ENCODE peak calls at places on chromosomes 5 and 9, in nine cellular contexts. N is spleen; R is HCT116; D is IMR-90; L is CD8-positive, alpha-beta T cell; B is prostate gland; A is AG10803; C is psoas muscle; W is kidney. H is an unnamed sample.

GRCh38 chr9:121557581-121558422 is 58.2 kb upstream of the GGTA1 start:
- DNase-seq in D (peak; percentile 92), W (peak; percentile 91), A (peak; percentile 91), C (peak; percentile 79), B (peak; percentile 42), R (no peak), L (no peak), N (peak; percentile 85), H (peak; percentile 90)

GRCh38 chr5:96963267-96963666 is 27.4 kb downstream of the LNPEP start:
- DNase-seq in A (peak; percentile 79), W (peak; percentile 66), N (no peak), L (no peak), R (no peak), C (peak; percentile 51), B (no peak), D (peak; percentile 82), H (peak; percentile 12)

GRCh38 chr5:123964916-123965315 is 452.9 kb downstream of the CSNK1G3 start:
- DNase-seq in C (no peak), B (no peak), N (no peak), W (no peak), A (peak; percentile 32), R (no peak), D (no peak), L (no peak), H (no peak)

GRCh38 chr5:15383469-15383868 is 116.5 kb upstream of the FBXL7 start:
- DNase-seq in W (no peak), D (peak; percentile 28), N (no peak), L (no peak), R (no peak), A (peak; percentile 27), B (no peak), C (no peak), H (no peak)

GRCh38 chr5:75951158-75951557 is 132.0 kb upstream of the SV2C start:
- DNase-seq in W (no peak), B (no peak), L (no peak), N (no peak), A (no peak), R (no peak), D (no peak), C (no peak), H (no peak)

GRCh38 chr5:180467028-180467427 is 27.2 kb upstream of the CNOT6 start:
- DNase-seq in C (peak; percentile 30), W (peak; percentile 88), N (peak; percentile 77), L (no peak), B (no peak), A (peak; percentile 35), R (no peak), D (no peak), H (no peak)

GRCh38 chr9:125591245-125591644 is 115.8 kb downstream of the MAPKAP1 start:
- DNase-seq in R (no peak), D (no peak), C (no peak), W (no peak), A (no peak), L (no peak), N (no peak), B (no peak), H (no peak)

GRCh38 chr5:133565993-133566392 is 46.3 kb downstream of the FSTL4 start:
- DNase-seq in L (no peak), R (no peak), C (no peak), B (no peak), N (no peak), W (no peak), D (peak; percentile 18), A (peak; percentile 9), H (peak; percentile 9)

GRCh38 chr5:115875447-115875846 is 33.7 kb downstream of the AP3S1 start:
- DNase-seq in L (no peak), W (no peak), B (no peak), N (no peak), A (no peak), D (no peak), R (no peak), C (no peak), H (no peak)

GRCh38 chr9:35611230-35611797 is 6.3 kb downstream of the TESK1 start:
- DNase-seq in C (peak; percentile 51), W (no peak), R (peak; percentile 13), N (peak; percentile 79), D (peak; percentile 35), B (no peak), L (peak; percentile 44), A (peak; percentile 47), H (no peak)

GRCh38 chr9:136829412-136829811 is 12.9 kb upstream of the AJM1 start:
- DNase-seq in L (no peak), D (no peak), W (peak; percentile 54), R (no peak), A (no peak), N (peak; percentile 57), B (no peak), C (no peak), H (no peak)

DNA sequence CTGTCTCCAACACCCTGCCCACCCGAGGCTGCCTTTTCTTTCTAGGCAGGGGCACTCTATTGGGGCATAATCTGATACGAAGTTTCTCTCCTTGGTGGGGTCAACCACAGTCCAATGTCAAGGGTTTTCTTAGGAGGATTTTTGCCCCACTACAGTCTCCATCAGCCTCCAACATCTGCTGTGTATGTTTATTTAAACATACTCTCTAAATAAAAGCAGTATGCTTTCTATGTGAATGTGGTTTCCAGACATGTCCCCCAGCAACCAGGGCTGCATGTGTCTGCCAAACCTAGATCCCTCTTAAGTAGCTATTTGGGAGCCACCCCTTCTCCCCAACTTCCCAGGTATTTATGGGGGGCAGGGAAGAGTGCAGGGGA is 75.6 kb downstream of the NREP start:
- DNase-seq in R (no peak), D (peak; percentile 52), N (no peak), B (no peak), A (peak; percentile 15), L (no peak), C (no peak), W (no peak), H (no peak)
- H3K4me3 ChIP-seq in R (no peak overlapping the region), D (no peak overlapping the region), N (no peak overlapping the region), B (no peak overlapping the region), A (no peak overlapping the region), L (no peak overlapping the region), C (no peak overlapping the region), W (peak overlapping the region; percentile 26), H (no peak overlapping the region)

DNA sequence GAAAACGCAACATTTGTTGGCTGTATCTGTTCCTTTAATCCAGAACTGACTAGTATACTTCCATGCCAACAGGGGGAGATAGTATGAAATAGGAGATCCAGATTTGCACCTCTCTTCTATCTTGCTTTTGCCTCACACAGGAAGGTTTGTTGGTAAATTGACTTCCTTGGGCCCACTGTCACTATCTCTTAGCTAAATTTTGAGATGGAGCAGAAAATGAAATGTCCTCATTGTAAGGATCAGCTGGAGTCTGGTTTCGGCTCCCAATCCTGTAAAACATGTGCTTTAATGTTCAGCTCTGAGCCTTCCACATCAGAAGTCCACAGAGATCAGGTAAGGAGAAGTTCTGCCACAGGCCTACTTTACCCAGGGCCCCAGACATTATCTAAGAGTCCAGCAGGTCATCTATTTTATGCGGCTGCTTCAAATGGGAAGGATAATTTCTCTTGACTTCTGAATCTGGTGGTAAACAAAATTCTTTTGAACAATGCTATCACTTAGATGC is 176.8 kb downstream of the FER start:
- DNase-seq in D (no peak), A (no peak), R (peak; percentile 52), B (no peak), L (no peak), W (no peak), N (no peak), C (no peak), H (no peak)
- TF ChIP-seq CTCF in D (no peak), A (no peak), R (peak; percentile 59), B (no peak), L (no peak), W (no peak), N (no peak), C (no peak), H (no peak)

DNA sequence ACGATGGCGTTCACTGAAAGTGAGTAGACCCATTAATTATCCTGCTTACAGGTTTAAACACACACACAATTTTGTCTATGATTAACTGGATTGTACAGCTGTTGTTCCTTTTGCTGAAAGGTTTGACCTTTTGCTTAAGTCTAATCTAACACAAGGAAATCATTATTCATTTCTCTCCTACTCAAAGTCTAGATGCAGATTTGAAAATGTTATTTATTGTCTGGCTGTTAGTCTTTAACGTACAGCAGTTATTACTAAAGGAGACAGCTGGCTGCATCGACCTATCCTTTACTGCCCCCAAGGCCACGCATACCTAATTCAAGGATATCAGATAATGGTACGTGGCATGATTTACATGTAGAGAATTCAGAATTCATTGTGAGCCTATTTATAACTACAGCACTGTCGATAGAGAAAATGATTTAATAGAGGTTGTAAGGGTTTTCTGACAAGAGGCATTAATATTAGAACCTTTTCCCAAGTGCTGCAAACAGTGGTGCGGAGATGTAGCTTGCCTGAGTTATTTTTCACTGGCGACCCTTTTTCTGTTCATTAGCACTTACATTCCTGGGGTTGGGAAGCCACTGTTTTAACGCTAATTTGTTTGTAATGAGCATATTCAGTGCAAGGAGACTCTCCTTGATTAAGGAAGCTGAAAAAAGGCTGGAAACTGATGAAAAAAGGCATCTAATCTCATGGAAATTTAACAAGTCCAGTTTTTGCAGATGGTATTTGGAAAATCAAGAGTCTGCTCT is 368.4 kb upstream of the GRAMD2B start:
- DNase-seq in A (no peak), C (no peak), L (no peak), W (no peak), B (no peak), D (no peak), N (no peak), R (no peak), H (no peak)
- H3K4me3 ChIP-seq in A (no peak overlapping the region), C (no peak overlapping the region), L (no peak overlapping the region), W (peak overlapping the region; percentile 33), B (no peak overlapping the region), D (no peak overlapping the region), N (no peak overlapping the region), R (no peak overlapping the region), H (no peak overlapping the region)

DNA sequence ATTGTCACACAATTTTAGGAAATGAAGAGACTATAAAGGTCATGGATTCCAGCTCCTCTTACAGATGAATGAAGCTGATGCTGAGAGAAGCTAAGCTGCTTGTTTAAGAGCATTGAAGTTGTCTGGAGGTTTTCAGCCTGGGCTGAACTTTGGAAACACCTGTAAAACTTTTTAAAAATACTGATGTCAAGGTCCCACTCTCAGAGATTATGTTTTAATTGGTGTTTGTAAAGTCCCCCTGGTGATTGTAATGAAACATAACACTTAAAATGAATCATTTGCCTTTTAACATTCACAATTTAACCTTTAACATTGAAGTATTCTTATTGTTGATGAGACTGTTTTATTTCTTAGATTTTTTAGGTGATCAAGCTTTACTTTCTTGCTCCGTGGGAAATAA is 16.4 kb downstream of the RAD23B start:
- DNase-seq in W (no peak), L (no peak), D (no peak), A (no peak), R (no peak), B (no peak), C (no peak), N (no peak), H (no peak)
- TF ChIP-seq CTCF in W (no peak), L (peak; percentile 68), D (peak; percentile 25), A (peak; percentile 33), R (no peak), B (no peak), C (no peak), N (no peak), H (no peak)

DNA sequence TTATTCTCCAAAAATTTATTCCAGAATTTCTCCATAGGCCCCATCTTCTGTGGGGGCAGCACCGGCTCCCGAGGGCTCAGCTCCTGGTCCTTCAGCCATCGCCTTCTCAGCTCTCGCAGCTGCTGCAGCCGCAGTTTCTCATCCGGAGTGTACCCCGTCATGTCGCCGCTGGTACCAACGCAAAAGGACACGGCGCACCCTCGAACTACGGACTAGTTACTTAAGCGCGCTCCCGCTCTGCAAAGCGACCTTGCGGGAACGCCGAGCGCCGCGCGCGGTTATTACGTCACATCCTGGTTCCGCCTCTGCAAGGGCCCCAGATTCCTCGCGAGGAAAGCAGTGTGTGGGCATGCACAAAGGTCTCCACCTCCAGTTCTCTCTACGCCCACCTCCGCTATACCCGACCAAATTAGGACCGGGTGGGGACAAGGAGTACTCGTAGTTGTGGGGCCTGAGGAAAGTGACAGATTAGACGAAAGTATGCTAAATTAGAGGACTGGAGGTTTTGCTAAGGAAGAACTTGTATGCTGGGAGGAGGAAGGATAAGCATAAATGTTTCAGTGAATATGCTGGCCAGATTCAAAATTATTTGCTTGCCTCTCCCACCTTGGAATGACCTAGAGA is at the start of gene NDUFB6:
- DNase-seq in B (peak; percentile 93), R (peak; percentile 93), N (peak; percentile 99), W (peak; percentile 97), D (peak; percentile 92), A (peak; percentile 88), L (peak; percentile 92), C (peak; percentile 93), H (peak; percentile 81)
- H3K4me3 ChIP-seq in B (peak within 1 kb of the TSS; percentile 70), R (peak within 1 kb of the TSS; percentile 86), N (peak within 1 kb of the TSS; percentile 86), W (peak within 1 kb of the TSS; percentile 97), D (peak within 1 kb of the TSS; percentile 79), A (peak within 1 kb of the TSS; percentile 93), L (peak within 1 kb of the TSS; percentile 89), C (peak within 1 kb of the TSS; percentile 91), H (peak within 1 kb of the TSS; percentile 81)